ENCODE peak calls at places on chromosomes 11 and 22, in nine cellular contexts. K, Q, G, U, E, Y, R, A and N are unnamed samples.

GRCh38 chr22:49979587-49980264 is 19.2 kb downstream of the PIM3 start:
- DNase-seq in K (peak), Q (no peak), G (no peak), U (peak), E (peak), Y (no peak), R (peak), A (no peak), N (peak)

GRCh38 chr11:45846974-45847907 is at the start of gene CRY2:
- DNase-seq in K (peak), Q (peak), G (peak), U (peak), E (peak), Y (peak), R (peak), A (peak), N (peak)

GRCh38 chr22:45450101-45450785 is 36.8 kb downstream of the RIBC2 start:
- DNase-seq in K (no peak), Q (no peak), G (no peak), U (peak), E (no peak), Y (no peak), R (no peak), A (no peak), N (no peak)

GRCh38 chr22:46614070-46614931 is 5.9 kb upstream of the GRAMD4 start:
- DNase-seq in K (no peak), Q (no peak), G (no peak), U (peak), E (peak), Y (peak), R (no peak), A (no peak), N (no peak)

GRCh38 chr22:37000676-37001534 is 18.3 kb downstream of the TST start:
- DNase-seq in K (no peak), Q (no peak), G (no peak), U (no peak), E (no peak), Y (no peak), R (peak), A (no peak), N (no peak)

GRCh38 chr22:47163876-47164513 is 401.5 kb downstream of the TBC1D22A start:
- DNase-seq in K (no peak), Q (no peak), G (peak), U (peak), E (no peak), Y (no peak), R (no peak), A (no peak), N (no peak)

GRCh38 chr11:38274031-38274430 is 1676.0 kb upstream of the RAG2 start:
- DNase-seq in K (no peak), Q (no peak), G (no peak), U (no peak), E (no peak), Y (no peak), R (no peak), A (no peak), N (no peak)

GRCh38 chr11:115272925-115273324 is 231.3 kb downstream of the CADM1 start:
- DNase-seq in K (no peak), Q (no peak), G (no peak), U (no peak), E (no peak), Y (no peak), R (no peak), A (no peak), N (no peak)

GRCh38 chr11:11449327-11449726 is 96.3 kb upstream of the CSNK2A3 start:
- DNase-seq in K (no peak), Q (no peak), G (no peak), U (no peak), E (no peak), Y (no peak), R (no peak), A (no peak), N (no peak)

GRCh38 chr11:113506461-113506860 is 31.3 kb upstream of the DRD2 start:
- DNase-seq in K (no peak), Q (no peak), G (no peak), U (no peak), E (no peak), Y (no peak), R (no peak), A (no peak), N (no peak)

GRCh38 chr22:32309585-32310251 is 47.9 kb upstream of the RFPL3 start:
- DNase-seq in K (no peak), Q (no peak), G (no peak), U (no peak), E (no peak), Y (no peak), R (no peak), A (no peak), N (no peak)

GRCh38 chr11:12160680-12161079 is 50.3 kb downstream of the MICAL2 start:
- DNase-seq in K (no peak), Q (no peak), G (no peak), U (peak), E (no peak), Y (no peak), R (peak), A (no peak), N (no peak)

GRCh38 chr11:7595016-7595869 is 78.1 kb downstream of the CYB5R2 start:
- DNase-seq in K (peak), Q (no peak), G (no peak), U (no peak), E (no peak), Y (no peak), R (peak), A (no peak), N (peak)

GRCh38 chr11:44573333-44573732 is 7.9 kb downstream of the CD82 start:
- DNase-seq in K (no peak), Q (no peak), G (no peak), U (no peak), E (no peak), Y (no peak), R (no peak), A (no peak), N (no peak)

GRCh38 chr22:34761111-34761510 is 304.8 kb upstream of the ISX start:
- DNase-seq in K (no peak), Q (no peak), G (no peak), U (no peak), E (no peak), Y (no peak), R (no peak), A (no peak), N (no peak)

GRCh38 chr11:12541588-12542151 is 132.6 kb upstream of the TEAD1 start:
- DNase-seq in K (no peak), Q (no peak), G (no peak), U (no peak), E (no peak), Y (no peak), R (no peak), A (no peak), N (no peak)

GRCh38 chr11:128890543-128891409 is at the start of gene KCNJ5:
- DNase-seq in K (peak), Q (no peak), G (no peak), U (peak), E (peak), Y (no peak), R (no peak), A (peak), N (peak)

GRCh38 chr11:72039108-72039850 is 40.6 kb downstream of the IL18BP start:
- DNase-seq in K (no peak), Q (no peak), G (no peak), U (no peak), E (no peak), Y (no peak), R (peak), A (no peak), N (no peak)

GRCh38 chr11:68903288-68903630 is 373 bp downstream of the MRPL21 start:
- DNase-seq in K (no peak), Q (no peak), G (no peak), U (no peak), E (peak), Y (no peak), R (no peak), A (no peak), N (peak)

GRCh38 chr11:95098826-95099225 is 9.2 kb downstream of the ENDOD1 start:
- DNase-seq in K (no peak), Q (no peak), G (no peak), U (no peak), E (no peak), Y (no peak), R (no peak), A (no peak), N (no peak)

GRCh38 chr11:88246680-88247079 is 71.4 kb upstream of the RAB38 start:
- DNase-seq in K (no peak), Q (no peak), G (no peak), U (no peak), E (no peak), Y (no peak), R (peak), A (no peak), N (no peak)

GRCh38 chr11:69892237-69892985 is 73.2 kb upstream of the FGF3 start:
- DNase-seq in K (no peak), Q (peak), G (no peak), U (peak), E (no peak), Y (no peak), R (no peak), A (no peak), N (no peak)

GRCh38 chr22:31451709-31452571 is 37.7 kb downstream of the EIF4ENIF1 start:
- DNase-seq in K (peak), Q (no peak), G (no peak), U (no peak), E (peak), Y (no peak), R (peak), A (peak), N (peak)

GRCh38 chr11:125886997-125887372 is 483 bp upstream of the HYLS1 start:
- DNase-seq in K (peak), Q (no peak), G (no peak), U (peak), E (no peak), Y (no peak), R (peak), A (no peak), N (peak)

GRCh38 chr22:36337365-36338130 is 50.2 kb downstream of the MYH9 start:
- DNase-seq in K (no peak), Q (no peak), G (no peak), U (no peak), E (no peak), Y (no peak), R (no peak), A (no peak), N (no peak)

GRCh38 chr11:2708757-2709281 is 9.0 kb upstream of the KCNQ1OT1 start:
- DNase-seq in K (no peak), Q (no peak), G (no peak), U (peak), E (no peak), Y (no peak), R (peak), A (no peak), N (no peak)

GRCh38 chr11:71221851-71222250 is 30.5 kb downstream of the SHANK2 start:
- DNase-seq in K (no peak), Q (no peak), G (peak), U (no peak), E (no peak), Y (no peak), R (no peak), A (no peak), N (no peak)

GRCh38 chr11:129066229-129066628 is 123.6 kb upstream of the TP53AIP1 start:
- DNase-seq in K (no peak), Q (no peak), G (no peak), U (no peak), E (no peak), Y (no peak), R (no peak), A (no peak), N (no peak)